ENCODE peak calls at places on chromosome 6, in eight cellular contexts. E is spleen, K is stomach, V is ovary, B is esophagus squamous epithelium, Y is uterus, F is GM12878, H is heart left ventricle. A is an unnamed sample.

GRCh38 chr6:39166189-39166917 is 51.4 kb upstream of the SAYSD1 start:
- DNase-seq in E (peak; percentile 96), K (peak; percentile 81), V (peak; percentile 85), B (no peak), Y (peak; percentile 42), F (peak; percentile 20), H (peak; percentile 76), A (peak; percentile 66)

GRCh38 chr6:19417713-19418112 is 419.5 kb upstream of the ID4 start:
- DNase-seq in E (no peak), K (no peak), V (no peak), B (no peak), Y (no peak), F (no peak), H (no peak), A (peak; percentile 5)

GRCh38 chr6:91098006-91098405 is 511.1 kb upstream of the MAP3K7 start:
- DNase-seq in E (no peak), K (no peak), V (no peak), B (no peak), Y (no peak), F (no peak), H (no peak), A (no peak)

GRCh38 chr6:23980965-23981364 is 145.1 kb upstream of the NRSN1 start:
- DNase-seq in E (no peak), K (no peak), V (no peak), B (no peak), Y (no peak), F (no peak), H (no peak), A (no peak)

GRCh38 chr6:154989457-154989856 is 5.7 kb upstream of the TIAM2 start:
- DNase-seq in E (no peak), K (no peak), V (no peak), B (no peak), Y (no peak), F (no peak), H (no peak), A (no peak)

GRCh38 chr6:170270984-170271593 is 19.8 kb downstream of the DLL1 start:
- DNase-seq in E (peak; percentile 69), K (no peak), V (no peak), B (no peak), Y (no peak), F (no peak), H (peak; percentile 19), A (no peak)

GRCh38 chr6:22444335-22444734 is 125.0 kb upstream of the HDGFL1 start:
- DNase-seq in E (no peak), K (no peak), V (no peak), B (no peak), Y (no peak), F (no peak), H (no peak), A (no peak)

GRCh38 chr6:10993896-10994295 is 50.2 kb downstream of the ELOVL2 start:
- DNase-seq in E (no peak), K (no peak), V (no peak), B (no peak), Y (no peak), F (no peak), H (no peak), A (no peak)

GRCh38 chr6:15586528-15586927 is 76.3 kb downstream of the DTNBP1 start:
- DNase-seq in E (no peak), K (no peak), V (no peak), B (no peak), Y (no peak), F (no peak), H (no peak), A (peak; percentile 6)

GRCh38 chr6:36625161-36625919 is 31.2 kb downstream of the SRSF3 start:
- DNase-seq in E (peak; percentile 7), K (peak; percentile 24), V (peak; percentile 58), B (no peak), Y (peak; percentile 47), F (no peak), H (no peak), A (no peak)

GRCh38 chr6:14478396-14479225 is 361.0 kb downstream of the CD83 start:
- DNase-seq in E (no peak), K (no peak), V (no peak), B (no peak), Y (no peak), F (no peak), H (no peak), A (no peak)

GRCh38 chr6:81793811-81794210 is 41.3 kb upstream of the TENT5A start:
- DNase-seq in E (no peak), K (no peak), V (no peak), B (no peak), Y (no peak), F (no peak), H (no peak), A (no peak)

GRCh38 chr6:17972978-17973622 is 14.3 kb downstream of the KIF13A start:
- DNase-seq in E (no peak), K (no peak), V (no peak), B (no peak), Y (no peak), F (no peak), H (no peak), A (no peak)

GRCh38 chr6:116931456-116931855 is 54.4 kb downstream of the RFX6 start:
- DNase-seq in E (no peak), K (no peak), V (no peak), B (no peak), Y (no peak), F (no peak), H (no peak), A (no peak)

GRCh38 chr6:158905277-158905676 is 86.1 kb upstream of the EZR start:
- DNase-seq in E (no peak), K (no peak), V (no peak), B (no peak), Y (no peak), F (no peak), H (no peak), A (no peak)

GRCh38 chr6:137247724-137248123 is 28.5 kb upstream of the IFNGR1 start:
- DNase-seq in E (no peak), K (no peak), V (no peak), B (no peak), Y (no peak), F (no peak), H (no peak), A (no peak)

GRCh38 chr6:163965426-163966348 is 551.2 kb downstream of the QKI start:
- DNase-seq in E (no peak), K (no peak), V (no peak), B (no peak), Y (peak; percentile 41), F (no peak), H (peak; percentile 74), A (no peak)

GRCh38 chr6:136599324-136600011 is 49.2 kb upstream of the MAP7 start:
- DNase-seq in E (no peak), K (no peak), V (no peak), B (no peak), Y (no peak), F (no peak), H (no peak), A (no peak)

GRCh38 chr6:49784272-49784671 is 2.8 kb downstream of the PGK2 start:
- DNase-seq in E (no peak), K (no peak), V (no peak), B (no peak), Y (no peak), F (no peak), H (no peak), A (no peak)

GRCh38 chr6:112503210-112503609 is 156.1 kb downstream of the RFPL4B start:
- DNase-seq in E (no peak), K (no peak), V (no peak), B (no peak), Y (no peak), F (no peak), H (no peak), A (no peak)

GRCh38 chr6:117200067-117200466 is 65.3 kb upstream of the VGLL2 start:
- DNase-seq in E (no peak), K (no peak), V (no peak), B (no peak), Y (no peak), F (no peak), H (peak; percentile 78), A (no peak)

GRCh38 chr6:132530293-132530974 is 7.6 kb upstream of the TAAR9 start:
- DNase-seq in E (no peak), K (peak; percentile 57), V (peak; percentile 64), B (no peak), Y (peak; percentile 29), F (peak; percentile 21), H (peak; percentile 26), A (no peak)

GRCh38 chr6:160122744-160123143 is 1.1 kb downstream of the SLC22A1 start:
- DNase-seq in E (peak; percentile 40), K (no peak), V (no peak), B (no peak), Y (no peak), F (no peak), H (no peak), A (no peak)

GRCh38 chr6:85674604-85675003 is 31.9 kb upstream of the SYNCRIP start:
- DNase-seq in E (no peak), K (no peak), V (no peak), B (no peak), Y (no peak), F (no peak), H (no peak), A (no peak)

GRCh38 chr6:158324136-158324535 is 11.9 kb downstream of the TULP4 start:
- DNase-seq in E (no peak), K (no peak), V (no peak), B (no peak), Y (no peak), F (no peak), H (no peak), A (no peak)

GRCh38 chr6:166575190-166575589 is 11.3 kb downstream of the RAMACL start:
- DNase-seq in E (no peak), K (no peak), V (peak; percentile 67), B (no peak), Y (peak; percentile 80), F (no peak), H (peak; percentile 69), A (no peak)
- TF ChIP-seq POLR2A in E (no peak), K (no peak), V (no peak), B (no peak), Y (no peak), F (no peak), H (no peak), A (no peak)

GRCh38 chr6:41939091-41939847 is 2.3 kb downstream of the CCND3 start:
- DNase-seq in E (peak; percentile 88), K (peak; percentile 30), V (peak; percentile 47), B (no peak), Y (peak; percentile 60), F (no peak), H (peak; percentile 62), A (no peak)
- TF ChIP-seq POLR2A in E (no peak), K (no peak), V (no peak), B (no peak), Y (no peak), F (no peak), H (no peak), A (no peak)

GRCh38 chr6:152380993-152381898 is 255.9 kb downstream of the SYNE1 start:
- DNase-seq in E (no peak), K (peak; percentile 41), V (peak; percentile 83), B (no peak), Y (peak; percentile 85), F (no peak), H (peak; percentile 85), A (peak; percentile 7)
- TF ChIP-seq POLR2A in E (peak; percentile 63), K (no peak), V (peak; percentile 87), B (no peak), Y (peak; percentile 78), F (no peak), H (no peak), A (peak; percentile 47)

DNA sequence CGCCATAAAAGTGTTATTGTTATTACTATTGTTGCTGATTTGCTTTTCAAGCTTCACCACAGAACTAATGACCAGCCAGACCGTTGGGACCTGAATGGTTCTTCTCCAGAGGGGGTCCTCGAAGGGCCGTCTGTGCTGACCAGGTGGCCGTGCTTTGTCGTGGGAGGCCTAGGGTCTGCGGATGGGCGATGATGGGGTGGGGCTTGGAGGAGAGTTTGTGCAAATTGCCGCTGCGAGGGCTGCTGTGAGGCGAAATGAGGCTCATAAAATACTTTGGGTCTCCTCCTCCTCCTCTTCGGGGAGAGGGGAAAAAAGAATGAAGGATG is 6.0 kb upstream of the ZBTB22 start:
- DNase-seq in E (peak; percentile 87), K (no peak), V (no peak), B (no peak), Y (no peak), F (no peak), H (peak; percentile 34), A (no peak)
- TF ChIP-seq POLR2A in E (no peak), K (no peak), V (no peak), B (no peak), Y (no peak), F (no peak), H (no peak), A (no peak)